ENCODE peak calls at places on chromosome 14, in four cellular contexts. One of them, this sample, is unnamed.

GRCh38 chr14:54275997-54276396 is 120.8 kb upstream of the CDKN3 start:
- DNase-seq in heart left ventricle: no peak
- DNase-seq in K562: no peak
- DNase-seq in mesendoderm: no peak
- DNase-seq in this sample: no peak

GRCh38 chr14:23105348-23105824 is 597 bp upstream of the CIROP start:
- DNase-seq in heart left ventricle: no peak
- DNase-seq in K562: no peak
- DNase-seq in mesendoderm: no peak
- DNase-seq in this sample: no peak

GRCh38 chr14:55764784-55765183 is 184.8 kb downstream of the KTN1 start:
- DNase-seq in heart left ventricle: no peak
- DNase-seq in K562: no peak
- DNase-seq in mesendoderm: no peak
- DNase-seq in this sample: no peak

GRCh38 chr14:104827173-104828055 is 26.5 kb downstream of the ZBTB42 start:
- DNase-seq in heart left ventricle: peak; percentile 39
- DNase-seq in K562: peak; percentile 74
- DNase-seq in mesendoderm: peak; percentile 96
- DNase-seq in this sample: no peak

GRCh38 chr14:30193791-30194407 is 266.3 kb upstream of the PRKD1 start:
- DNase-seq in heart left ventricle: no peak
- DNase-seq in K562: no peak
- DNase-seq in mesendoderm: no peak
- DNase-seq in this sample: no peak

GRCh38 chr14:42111355-42111754 is 504.7 kb downstream of the LRFN5 start:
- DNase-seq in heart left ventricle: no peak
- DNase-seq in K562: no peak
- DNase-seq in mesendoderm: no peak
- DNase-seq in this sample: no peak

GRCh38 chr14:94752575-94752974 is 17.3 kb downstream of the GSC start:
- DNase-seq in heart left ventricle: peak; percentile 64
- DNase-seq in K562: no peak
- DNase-seq in mesendoderm: no peak
- DNase-seq in this sample: no peak

GRCh38 chr14:34081126-34081575 is 130.3 kb upstream of the EGLN3 start:
- DNase-seq in heart left ventricle: peak; percentile 61
- DNase-seq in K562: no peak
- DNase-seq in mesendoderm: no peak
- DNase-seq in this sample: no peak

GRCh38 chr14:77102154-77102553 is 4.1 kb downstream of the CIPC start:
- DNase-seq in heart left ventricle: no peak
- DNase-seq in K562: no peak
- DNase-seq in mesendoderm: no peak
- DNase-seq in this sample: no peak

GRCh38 chr14:35365130-35366047 is 39.2 kb downstream of the NFKBIA start:
- DNase-seq in heart left ventricle: peak; percentile 61
- DNase-seq in K562: no peak
- DNase-seq in mesendoderm: peak; percentile 48
- DNase-seq in this sample: no peak

GRCh38 chr14:91409991-91410401 is 7.6 kb downstream of the CCDC88C start:
- DNase-seq in heart left ventricle: no peak
- DNase-seq in K562: no peak
- DNase-seq in mesendoderm: no peak
- DNase-seq in this sample: no peak

GRCh38 chr14:34693228-34693939 is 21.0 kb downstream of the CFL2 start:
- DNase-seq in heart left ventricle: peak; percentile 33
- DNase-seq in K562: peak; percentile 25
- DNase-seq in mesendoderm: peak; percentile 77
- DNase-seq in this sample: peak; percentile 54

GRCh38 chr14:95759952-95760351 is 46.0 kb upstream of the TCL1A start:
- DNase-seq in heart left ventricle: no peak
- DNase-seq in K562: no peak
- DNase-seq in mesendoderm: peak; percentile 50
- DNase-seq in this sample: no peak

GRCh38 chr14:98173291-98173690 is 1098.7 kb downstream of the BCL11B start:
- DNase-seq in heart left ventricle: no peak
- DNase-seq in K562: no peak
- DNase-seq in mesendoderm: peak; percentile 17
- DNase-seq in this sample: no peak

GRCh38 chr14:105866841-105867321 is 340.5 kb downstream of the TMEM121 start:
- DNase-seq in heart left ventricle: no peak
- DNase-seq in K562: no peak
- DNase-seq in mesendoderm: no peak
- DNase-seq in this sample: no peak

GRCh38 chr14:104304451-104305351 is 166.3 kb downstream of the KIF26A start:
- DNase-seq in heart left ventricle: peak; percentile 18
- DNase-seq in K562: no peak
- DNase-seq in mesendoderm: no peak
- DNase-seq in this sample: no peak

GRCh38 chr14:34452258-34452822 is 9.7 kb downstream of the SPTSSA start:
- DNase-seq in heart left ventricle: no peak
- DNase-seq in K562: no peak
- DNase-seq in mesendoderm: no peak
- DNase-seq in this sample: no peak

GRCh38 chr14:51035611-51036192 is 59.2 kb downstream of the TRIM9 start:
- DNase-seq in heart left ventricle: no peak
- DNase-seq in K562: no peak
- DNase-seq in mesendoderm: peak; percentile 3
- DNase-seq in this sample: no peak

GRCh38 chr14:51044961-51045360 is 49.9 kb downstream of the TRIM9 start:
- DNase-seq in heart left ventricle: no peak
- DNase-seq in K562: no peak
- DNase-seq in mesendoderm: no peak
- DNase-seq in this sample: no peak

GRCh38 chr14:51041853-51042252 is 53.1 kb downstream of the TRIM9 start:
- DNase-seq in heart left ventricle: no peak
- DNase-seq in K562: no peak
- DNase-seq in mesendoderm: peak; percentile 37
- DNase-seq in this sample: no peak

GRCh38 chr14:51039285-51039684 is 55.6 kb downstream of the TRIM9 start:
- DNase-seq in heart left ventricle: no peak
- DNase-seq in K562: no peak
- DNase-seq in mesendoderm: no peak
- DNase-seq in this sample: no peak

DNA sequence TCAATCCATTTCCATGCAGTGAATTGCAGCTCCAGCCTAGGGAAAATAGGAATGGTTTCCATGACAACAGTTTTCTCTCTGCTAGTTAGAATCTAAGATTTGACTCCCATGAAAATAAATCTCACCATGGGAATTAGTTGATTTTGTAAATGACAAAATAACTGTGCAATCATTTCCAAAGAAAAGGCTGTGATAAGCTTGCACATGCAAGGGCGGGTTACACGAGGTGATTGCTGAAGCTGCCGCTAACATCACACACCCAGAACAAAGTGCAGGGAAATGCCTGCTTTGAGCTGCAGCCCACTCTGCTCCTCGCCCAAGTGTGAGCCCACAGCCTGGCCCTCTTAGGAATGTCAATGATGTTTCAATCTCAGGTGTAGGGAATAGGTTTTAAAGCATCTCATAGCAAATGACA is 53.8 kb downstream of the TRIM9 start:
- DNase-seq in heart left ventricle: no peak
- DNase-seq in K562: no peak
- DNase-seq in mesendoderm: peak; percentile 23
- DNase-seq in this sample: no peak
- H3K4me3 ChIP-seq in heart left ventricle: no peak overlapping the region
- H3K4me3 ChIP-seq in K562: no peak overlapping the region
- H3K4me3 ChIP-seq in mesendoderm: no peak overlapping the region
- H3K4me3 ChIP-seq in this sample: no peak overlapping the region

GRCh38 chr14:68666899-68667298 is 126.0 kb downstream of the ZFP36L1 start:
- DNase-seq in heart left ventricle: no peak
- DNase-seq in K562: no peak
- DNase-seq in mesendoderm: no peak
- DNase-seq in this sample: no peak
- H3K27ac ChIP-seq in heart left ventricle: peak overlapping the region; percentile 63
- H3K27ac ChIP-seq in K562: no peak overlapping the region
- H3K27ac ChIP-seq in mesendoderm: no peak overlapping the region
- H3K27ac ChIP-seq in this sample: no peak overlapping the region

GRCh38 chr14:88790501-88791251 is 2.1 kb downstream of the EML5 start:
- DNase-seq in heart left ventricle: no peak
- DNase-seq in K562: no peak
- DNase-seq in mesendoderm: no peak
- DNase-seq in this sample: no peak

GRCh38 chr14:88791252-88791621 is 1.5 kb downstream of the EML5 start:
- DNase-seq in heart left ventricle: no peak
- DNase-seq in K562: no peak
- DNase-seq in mesendoderm: no peak
- DNase-seq in this sample: no peak

GRCh38 chr14:88793259-88793625 is 489 bp upstream of the EML5 start:
- DNase-seq in heart left ventricle: no peak
- DNase-seq in K562: no peak
- DNase-seq in mesendoderm: no peak
- DNase-seq in this sample: no peak

GRCh38 chr14:88791629-88792571 is 853 bp downstream of the EML5 start:
- DNase-seq in heart left ventricle: peak; percentile 26
- DNase-seq in K562: no peak
- DNase-seq in mesendoderm: peak; percentile 6
- DNase-seq in this sample: no peak

GRCh38 chr14:88792572-88793258 is at the start of gene EML5:
- DNase-seq in heart left ventricle: peak; percentile 85
- DNase-seq in K562: peak; percentile 69
- DNase-seq in mesendoderm: peak; percentile 64
- DNase-seq in this sample: peak; percentile 58
- H3K27me3 ChIP-seq in heart left ventricle: peaks cover 4% of the 10 kb centered on the region
- H3K27me3 ChIP-seq in K562: peaks cover 2% of the 10 kb centered on the region
- H3K27me3 ChIP-seq in mesendoderm: peaks cover 16% of the 10 kb centered on the region
- H3K27me3 ChIP-seq in this sample: peaks cover 9% of the 10 kb centered on the region

DNA sequence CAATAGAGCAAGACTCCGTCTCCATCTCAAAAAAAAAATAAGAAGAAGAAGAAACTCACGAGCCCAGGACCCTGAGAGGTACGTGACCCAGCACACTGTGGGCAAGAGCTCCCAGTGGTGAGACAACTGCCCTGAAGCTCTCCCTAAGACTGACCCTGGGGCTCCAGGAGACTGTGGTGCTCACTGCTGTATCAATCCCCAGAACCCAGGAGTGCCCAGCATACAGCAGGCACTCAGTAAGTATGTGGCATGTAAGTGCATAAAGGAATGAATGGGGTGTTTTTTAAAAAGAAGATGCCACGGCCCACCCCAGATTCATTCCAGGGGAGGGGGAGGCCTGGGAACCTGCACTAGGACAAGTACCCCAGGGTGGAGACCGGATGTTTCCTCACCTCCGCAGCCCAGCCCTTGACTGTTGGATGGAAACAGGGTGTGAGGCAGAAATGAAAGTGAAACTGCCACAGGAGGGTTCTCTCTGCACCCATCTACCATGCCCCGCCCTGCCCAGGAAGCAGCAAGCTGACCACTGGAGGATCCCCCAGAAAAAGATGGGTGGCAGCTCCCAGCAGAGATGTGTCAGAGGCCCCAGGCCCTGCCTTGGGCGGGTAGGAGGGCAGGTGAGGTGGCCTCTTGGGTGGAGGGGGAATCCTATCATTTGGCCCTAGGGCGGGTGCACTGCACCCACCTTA is 12.2 kb downstream of the ITPK1 start:
- DNase-seq in heart left ventricle: no peak
- DNase-seq in K562: no peak
- DNase-seq in mesendoderm: no peak
- DNase-seq in this sample: no peak
- H3K4me3 ChIP-seq in heart left ventricle: no peak overlapping the region
- H3K4me3 ChIP-seq in K562: no peak overlapping the region
- H3K4me3 ChIP-seq in mesendoderm: no peak overlapping the region
- H3K4me3 ChIP-seq in this sample: no peak overlapping the region

DNA sequence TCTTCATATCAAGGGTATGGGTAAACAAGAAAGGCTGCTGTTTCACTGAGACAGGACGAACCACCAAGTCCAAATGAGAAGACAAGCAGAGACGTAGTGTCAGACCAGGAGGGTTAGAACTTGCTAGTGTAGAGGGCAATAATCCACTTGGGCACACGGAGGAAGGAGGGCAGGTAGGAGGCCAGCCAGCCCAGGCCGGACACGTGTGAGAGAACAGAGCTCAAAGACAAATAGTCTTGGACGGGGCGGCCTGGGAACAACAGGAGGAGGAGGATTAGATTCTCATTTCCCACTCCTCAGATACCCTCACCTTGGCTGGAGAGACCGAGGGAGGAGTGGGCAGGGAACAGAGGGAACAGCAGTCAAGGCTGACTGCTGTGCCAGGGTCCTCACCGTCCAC is 8.8 kb downstream of the DHRS1 start:
- DNase-seq in heart left ventricle: no peak
- DNase-seq in K562: no peak
- DNase-seq in mesendoderm: no peak
- DNase-seq in this sample: no peak
- H3K27ac ChIP-seq in heart left ventricle: no peak overlapping the region
- H3K27ac ChIP-seq in K562: no peak overlapping the region
- H3K27ac ChIP-seq in mesendoderm: no peak overlapping the region
- H3K27ac ChIP-seq in this sample: no peak overlapping the region

DNA sequence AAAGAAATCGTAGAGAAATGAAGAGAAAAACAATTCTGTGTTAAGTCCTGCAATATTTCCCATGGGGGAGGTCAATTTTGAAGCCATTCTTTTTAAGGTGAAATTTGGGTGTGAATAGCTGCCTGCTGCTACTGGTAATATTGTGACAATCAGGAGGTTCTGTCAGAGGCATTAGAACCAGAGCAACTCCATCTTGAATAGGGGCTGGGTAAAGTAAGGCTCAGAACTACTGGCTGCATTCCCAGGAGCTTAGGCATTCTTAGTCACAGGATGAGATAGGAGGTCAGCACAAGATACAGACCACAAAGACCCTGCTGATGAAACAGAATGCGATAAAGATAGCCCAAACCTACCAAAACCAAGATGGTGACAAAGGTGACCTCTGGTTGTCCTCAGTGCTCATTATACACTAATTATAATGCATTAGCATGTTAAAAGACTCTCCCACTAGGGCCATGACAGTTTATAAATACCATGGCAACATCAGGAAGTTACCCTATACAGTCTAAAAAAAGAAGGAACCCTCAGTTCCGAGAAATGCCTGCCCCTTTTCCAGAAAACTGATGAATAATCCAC is 24.8 kb upstream of the MTHFD1 start:
- DNase-seq in heart left ventricle: no peak
- DNase-seq in K562: no peak
- DNase-seq in mesendoderm: peak; percentile 48
- DNase-seq in this sample: no peak
- H3K27me3 ChIP-seq in heart left ventricle: no peaks in the 10 kb centered on the region
- H3K27me3 ChIP-seq in K562: no peaks in the 10 kb centered on the region
- H3K27me3 ChIP-seq in mesendoderm: no peaks in the 10 kb centered on the region
- H3K27me3 ChIP-seq in this sample: no peaks in the 10 kb centered on the region

DNA sequence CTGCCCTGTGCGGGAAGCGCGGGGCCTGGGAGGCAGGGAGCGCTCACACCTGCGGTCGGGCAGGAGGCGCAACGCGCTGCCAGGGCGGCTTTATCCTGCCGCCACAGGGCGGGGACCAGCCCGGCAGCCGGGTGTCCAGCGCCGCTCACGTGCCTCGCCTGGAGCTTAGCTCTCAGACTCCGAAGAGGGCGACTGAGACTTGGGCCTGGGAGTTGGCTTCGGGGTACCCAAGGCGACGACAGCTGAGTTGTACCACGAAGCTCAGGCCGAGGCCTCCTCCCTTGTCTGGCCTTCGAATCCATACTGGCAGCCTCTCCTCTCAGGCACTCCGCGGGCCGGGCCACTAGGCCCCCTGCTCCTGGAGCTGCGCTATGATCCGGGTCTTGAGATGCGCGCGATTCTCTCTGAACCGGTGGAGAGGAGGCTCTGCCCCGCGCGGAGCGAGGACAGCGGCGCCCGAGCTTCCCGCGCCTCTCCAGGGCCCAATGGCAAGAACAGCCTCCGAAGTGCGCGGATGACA is 6.9 kb downstream of the SIX1 start:
- DNase-seq in heart left ventricle: no peak
- DNase-seq in K562: no peak
- DNase-seq in mesendoderm: peak; percentile 70
- DNase-seq in this sample: no peak
- H3K4me3 ChIP-seq in heart left ventricle: no peak overlapping the region
- H3K4me3 ChIP-seq in K562: no peak overlapping the region
- H3K4me3 ChIP-seq in mesendoderm: no peak overlapping the region
- H3K4me3 ChIP-seq in this sample: no peak overlapping the region

GRCh38 chr14:84961637-84962036 is 568.3 kb upstream of the FLRT2 start:
- DNase-seq in heart left ventricle: peak; percentile 36
- DNase-seq in K562: no peak
- DNase-seq in mesendoderm: no peak
- DNase-seq in this sample: peak; percentile 11
- H3K27ac ChIP-seq in heart left ventricle: peak overlapping the region; percentile 55
- H3K27ac ChIP-seq in K562: no peak overlapping the region
- H3K27ac ChIP-seq in mesendoderm: no peak overlapping the region
- H3K27ac ChIP-seq in this sample: no peak overlapping the region

This sample was measured in SJCRH30.